ENCODE peak calls at places on chromosomes 3 and 15, in eight cellular contexts. K, T, W, N, V, Y, G and U are unnamed samples.

GRCh38 chr15:99615460-99615859 is 49.7 kb downstream of the MEF2A start:
- DNase-seq in N (no peak), W (no peak), T (no peak), Y (no peak), K (no peak), V (no peak), G (no peak), U (no peak)

GRCh38 chr15:28954466-28955159 is 68.8 kb downstream of the APBA2 start:
- DNase-seq in T (no peak), G (no peak), K (no peak), W (no peak), V (no peak), Y (no peak), N (no peak), U (no peak)

GRCh38 chr15:93854088-93854487 is 377.3 kb upstream of the MCTP2 start:
- DNase-seq in Y (no peak), N (no peak), K (no peak), W (no peak), G (no peak), V (no peak), T (no peak), U (no peak)

GRCh38 chr3:82000773-82001172 is 239.3 kb upstream of the GBE1 start:
- DNase-seq in G (no peak), W (no peak), K (no peak), N (no peak), T (no peak), Y (no peak), V (no peak), U (no peak)

GRCh38 chr15:88810449-88810848 is 7.2 kb downstream of the ACAN start:
- DNase-seq in N (peak; percentile 53), Y (no peak), K (no peak), V (no peak), T (no peak), W (no peak), G (no peak), U (no peak)

GRCh38 chr3:170760174-170760526 is 109.8 kb downstream of the RPL22L1 start:
- DNase-seq in W (no peak), G (no peak), T (no peak), K (no peak), V (no peak), Y (no peak), N (no peak), U (no peak)

GRCh38 chr3:45955017-45955647 is 11.9 kb downstream of the CXCR6 start:
- DNase-seq in K (no peak), W (peak; percentile 36), Y (no peak), G (no peak), N (no peak), V (no peak), T (no peak), U (no peak)

GRCh38 chr15:51103330-51103729 is 8.6 kb upstream of the TNFAIP8L3 start:
- DNase-seq in N (no peak), T (no peak), Y (no peak), G (no peak), V (no peak), W (no peak), K (no peak), U (no peak)

GRCh38 chr15:59562787-59563186 is 48.8 kb upstream of the GCNT3 start:
- DNase-seq in N (no peak), G (no peak), T (no peak), V (no peak), Y (no peak), W (no peak), K (no peak), U (no peak)

GRCh38 chr3:34111361-34111760 is 312.9 kb downstream of the PDCD6IP start:
- DNase-seq in W (no peak), T (no peak), K (no peak), V (no peak), G (no peak), N (peak; percentile 82), Y (no peak), U (no peak)

GRCh38 chr15:83283813-83284562 is 476 bp downstream of the BNC1 start:
- DNase-seq in Y (no peak), V (no peak), K (no peak), G (no peak), W (peak; percentile 17), N (no peak), T (no peak), U (no peak)

GRCh38 chr3:46717447-46718231 is at the start of gene PRSS50:
- DNase-seq in N (no peak), Y (no peak), K (no peak), W (no peak), G (no peak), V (no peak), T (no peak), U (no peak)

GRCh38 chr3:195153121-195153520 is 117.8 kb downstream of the XXYLT1 start:
- DNase-seq in N (no peak), Y (peak; percentile 57), W (peak; percentile 32), T (no peak), G (no peak), V (no peak), K (no peak), U (no peak)

GRCh38 chr3:84223512-84223911 is 735.3 kb upstream of the CADM2 start:
- DNase-seq in K (no peak), T (no peak), N (peak; percentile 7), G (no peak), W (no peak), V (no peak), Y (no peak), U (no peak)

GRCh38 chr15:66704019-66704782 is 2.2 kb downstream of the SMAD6 start:
- DNase-seq in Y (peak; percentile 33), N (no peak), T (no peak), G (no peak), W (no peak), V (no peak), K (no peak), U (no peak)

DNA sequence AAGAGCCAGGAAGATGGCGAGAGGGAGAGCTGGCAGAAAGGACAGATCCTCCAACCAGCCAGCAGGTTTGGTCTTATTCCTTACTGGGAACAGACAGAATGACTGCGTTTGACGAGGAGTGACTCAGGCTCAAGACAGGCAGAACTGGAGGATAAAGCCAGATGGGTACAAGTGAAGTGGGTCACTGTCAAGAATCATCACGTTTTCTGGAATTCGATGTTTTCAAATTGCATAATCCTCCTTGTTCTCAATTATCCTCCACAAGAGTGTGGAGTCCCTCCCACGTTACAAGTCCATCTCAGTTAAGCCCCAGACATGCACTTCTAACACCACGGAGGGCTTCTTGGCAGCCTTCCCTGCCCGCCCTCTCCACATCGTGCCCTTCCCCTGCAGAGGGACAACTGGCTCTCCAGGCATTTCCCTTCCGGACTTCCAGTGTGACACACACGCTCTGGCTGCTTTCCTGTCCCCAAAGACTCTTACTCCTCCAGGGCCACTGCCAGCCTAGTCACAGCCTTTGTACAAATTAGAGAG is 183.1 kb downstream of the CHST2 start:
- DNase-seq in N (peak; percentile 80), G (peak; percentile 48), W (no peak), V (peak; percentile 49), Y (peak; percentile 70), T (no peak), K (no peak), U (no peak)
- TF ChIP-seq CTCF in N (no peak), G (no peak), W (no peak), V (no peak), Y (no peak), T (no peak), K (no peak), U (no peak)

GRCh38 chr3:127961963-127962362 is 46.9 kb downstream of the KBTBD12 start:
- DNase-seq in K (no peak), Y (no peak), N (peak; percentile 91), T (no peak), G (no peak), W (no peak), V (no peak), U (no peak)

GRCh38 chr3:127959041-127959440 is 44.0 kb downstream of the KBTBD12 start:
- DNase-seq in Y (no peak), W (no peak), V (no peak), G (no peak), N (peak; percentile 19), T (no peak), K (no peak), U (no peak)

GRCh38 chr3:127961124-127961523 is 46.1 kb downstream of the KBTBD12 start:
- DNase-seq in N (no peak), W (no peak), K (no peak), Y (no peak), V (no peak), G (no peak), T (no peak), U (no peak)

GRCh38 chr3:127962937-127963336 is 47.9 kb downstream of the KBTBD12 start:
- DNase-seq in K (no peak), N (no peak), G (no peak), V (no peak), W (no peak), T (no peak), Y (no peak), U (no peak)

DNA sequence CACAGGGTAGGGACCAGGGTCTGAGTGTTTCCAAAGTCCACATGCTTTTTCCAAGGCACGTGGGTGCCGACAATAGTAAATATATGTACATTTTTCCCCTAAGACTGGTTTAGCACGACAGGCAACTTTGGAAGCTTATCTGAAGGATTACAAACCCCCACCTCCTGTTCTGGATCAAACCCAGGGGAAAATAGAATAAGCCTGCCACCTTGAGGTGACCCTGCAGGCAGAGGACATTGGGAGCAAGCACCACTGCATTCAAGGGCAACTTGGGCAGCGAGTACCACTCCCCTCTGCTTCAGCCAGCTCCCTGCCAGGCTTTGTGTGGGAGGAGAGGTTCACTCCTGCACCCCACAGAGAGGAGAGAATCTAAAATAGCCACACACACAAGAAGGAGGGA is 44.8 kb downstream of the KBTBD12 start:
- DNase-seq in K (no peak), Y (no peak), N (peak; percentile 62), T (no peak), G (no peak), V (no peak), W (peak; percentile 74), U (no peak)
- H3K9me3 ChIP-seq in K (no peaks in the 10 kb centered on the region), Y (no peaks in the 10 kb centered on the region), N (no peaks in the 10 kb centered on the region), T (no peaks in the 10 kb centered on the region), G (no peaks in the 10 kb centered on the region), V (no peaks in the 10 kb centered on the region), W (no peaks in the 10 kb centered on the region), U (no peaks in the 10 kb centered on the region)

GRCh38 chr15:48963524-48964113 is at the start of gene SHC4:
- DNase-seq in T (no peak), N (peak; percentile 75), G (no peak), Y (peak; percentile 61), V (no peak), W (peak; percentile 67), K (no peak), U (no peak)
- TF ChIP-seq CTCF in T (no peak), N (peak; percentile 47), G (no peak), Y (peak; percentile 18), V (no peak), W (peak; percentile 38), K (no peak), U (peak; percentile 17)

DNA sequence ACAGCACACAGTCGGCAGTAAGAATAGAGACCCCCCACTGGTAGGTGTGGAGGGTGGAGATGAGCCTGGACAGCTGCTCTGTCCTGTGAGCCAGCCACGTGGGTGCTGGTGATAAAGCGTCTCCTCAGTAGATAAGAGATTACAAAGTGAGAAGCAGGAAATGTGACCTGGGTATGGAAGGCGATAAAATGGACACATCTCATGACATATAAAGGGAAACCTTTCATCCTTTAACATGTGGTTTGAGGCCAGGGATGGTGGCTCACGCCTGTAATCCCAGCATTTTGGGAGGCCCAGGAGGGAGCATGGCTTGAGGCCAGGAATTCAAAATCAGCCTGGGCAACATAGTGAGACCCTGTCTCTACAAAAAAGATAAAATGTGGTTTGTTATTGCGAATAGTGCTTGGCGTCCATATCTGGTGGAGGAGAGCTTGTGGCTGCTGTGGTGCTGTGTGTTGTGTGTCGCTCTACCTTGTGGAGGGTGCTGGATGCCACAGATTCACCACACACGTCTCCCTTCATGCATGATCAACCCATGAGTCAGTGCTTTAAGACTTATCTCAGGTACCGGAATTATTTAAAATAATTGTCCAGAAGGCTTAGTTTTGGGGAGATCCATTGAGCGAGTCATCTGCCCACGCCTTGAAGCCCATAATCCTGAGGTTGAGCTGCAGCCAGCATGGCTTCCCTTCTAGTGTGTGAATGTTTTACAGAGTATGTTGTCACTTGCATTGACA is 157.0 kb downstream of the GABRG3 start:
- DNase-seq in Y (no peak), K (no peak), T (no peak), V (no peak), G (no peak), W (no peak), N (peak; percentile 22), U (no peak)
- H3K9me3 ChIP-seq in Y (no peaks in the 10 kb centered on the region), K (no peaks in the 10 kb centered on the region), T (peaks cover 53% of the 10 kb centered on the region), V (peaks cover 9% of the 10 kb centered on the region), G (no peaks in the 10 kb centered on the region), W (no peaks in the 10 kb centered on the region), N (peaks cover 15% of the 10 kb centered on the region), U (no peaks in the 10 kb centered on the region)